ENCODE peak calls at places on chromosomes 13 and 19, in ten cellular contexts. X is brain microvascular endothelial cell; G is amniotic stem cell; C is adipocyte; D is epithelial cell of esophagus; A is CD4-positive, alpha-beta T cell; Y is EH; W is stimulated activated CD8-positive, alpha-beta memory T cell treated with anti-CD3 and anti-CD28 coated beads, Interleukin-7, amount 100 ng/mL, for 1 hour; M is NCI-H774; V is AG04449. Z is an unnamed sample.

GRCh38 chr13:79525458-79525857 is 44.5 kb downstream of the NDFIP2 start:
- DNase-seq in X (peak; percentile 25), G (no peak), C (no peak), D (peak; percentile 68), A (no peak), Y (peak; percentile 15), W (no peak), M (no peak), V (no peak), Z (no peak)

GRCh38 chr19:30799854-30800755 is 427.9 kb downstream of the ZNF536 start:
- DNase-seq in X (no peak), G (no peak), C (peak; percentile 1), D (no peak), A (no peak), Y (no peak), W (no peak), M (no peak), V (no peak), Z (no peak)

GRCh38 chr19:17937371-17937900 is 4.6 kb downstream of the CCDC124 start:
- DNase-seq in X (no peak), G (no peak), C (no peak), D (no peak), A (no peak), Y (no peak), W (no peak), M (no peak), V (no peak), Z (no peak)

GRCh38 chr13:67651908-67652307 is 421.8 kb upstream of the PCDH9 start:
- DNase-seq in X (no peak), G (no peak), C (no peak), D (no peak), A (no peak), Y (no peak), W (no peak), M (no peak), V (no peak), Z (no peak)

GRCh38 chr13:32468502-32469147 is 40.7 kb upstream of the N4BP2L1 start:
- DNase-seq in X (no peak), G (no peak), C (no peak), D (no peak), A (no peak), Y (no peak), W (no peak), M (no peak), V (no peak), Z (no peak)

GRCh38 chr19:6723108-6723618 is 2.7 kb upstream of the C3 start:
- DNase-seq in X (no peak), G (no peak), C (peak; percentile 73), D (peak; percentile 42), A (no peak), Y (peak; percentile 16), W (no peak), M (no peak), V (no peak), Z (no peak)

GRCh38 chr13:84653915-84654534 is 771.8 kb upstream of the SLITRK1 start:
- DNase-seq in X (no peak), G (no peak), C (no peak), D (no peak), A (no peak), Y (no peak), W (no peak), M (no peak), V (no peak), Z (no peak)

GRCh38 chr13:106113796-106114195 is 421.7 kb downstream of the EFNB2 start:
- DNase-seq in X (no peak), G (no peak), C (no peak), D (no peak), A (no peak), Y (peak; percentile 66), W (no peak), M (no peak), V (no peak), Z (no peak)

GRCh38 chr13:24063281-24063851 is 97.2 kb upstream of the SPATA13 start:
- DNase-seq in X (no peak), G (no peak), C (no peak), D (no peak), A (no peak), Y (no peak), W (no peak), M (no peak), V (no peak), Z (no peak)